ENCODE peak calls at places on chromosomes 4 and X, in six cellular contexts. U is naive thymus-derived CD4-positive, alpha-beta T cell; E is left ventricle myocardium inferior; T is aorta; Q is effector memory CD4-positive, alpha-beta T cell; C is neuronal stem cell. W is an unnamed sample. For H3K4me1, the result is how much of the 10 kb centered on the place peaks cover.

GRCh38 chr4:151573945-151574344 is 165.0 kb downstream of the FHIP1A start:
- DNase-seq in U (no peak), E (no peak), T (no peak), Q (no peak), C (no peak), W (no peak)

GRCh38 chr4:92483341-92483740 is 179.6 kb downstream of the GRID2 start:
- DNase-seq in U (no peak), E (no peak), T (no peak), Q (no peak), C (no peak), W (no peak)

GRCh38 chr4:165454426-165454825 is 75.6 kb downstream of the CPE start:
- DNase-seq in U (no peak), E (no peak), T (no peak), Q (no peak), C (no peak), W (no peak)

GRCh38 chr4:70178075-70178660 is 17.4 kb upstream of the ODAM start:
- DNase-seq in U (no peak), E (no peak), T (no peak), Q (no peak), C (no peak), W (no peak)

GRCh38 chrX:137926090-137926489 is 360.2 kb downstream of the ZIC3 start:
- DNase-seq in U (no peak), E (no peak), T (no peak), Q (no peak), C (peak), W (no peak)

GRCh38 chrX:20988118-20988517 is 386.1 kb upstream of the CNKSR2 start:
- DNase-seq in U (no peak), E (no peak), T (no peak), Q (no peak), C (no peak), W (no peak)

GRCh38 chrX:46587158-46587557 is 13.6 kb downstream of the CHST7 start:
- DNase-seq in U (no peak), E (no peak), T (no peak), Q (no peak), C (no peak), W (no peak)

GRCh38 chrX:10415704-10416001 is 204.7 kb downstream of the MID1 start:
- DNase-seq in U (no peak), E (no peak), T (no peak), Q (no peak), C (no peak), W (no peak)

GRCh38 chr4:145732416-145732815 is 52.5 kb downstream of the C4orf51 start:
- DNase-seq in U (no peak), E (no peak), T (no peak), Q (no peak), C (no peak), W (no peak)

GRCh38 chrX:47751670-47752069 is 85.0 kb upstream of the ZNF81 start:
- DNase-seq in U (peak), E (peak), T (no peak), Q (no peak), C (no peak), W (peak)

GRCh38 chrX:65677954-65678469 is 10.6 kb downstream of the MSN start:
- DNase-seq in U (no peak), E (no peak), T (peak), Q (no peak), C (no peak), W (no peak)

GRCh38 chrX:120840826-120841225 is 34.8 kb downstream of the CT47B1 start:
- DNase-seq in U (no peak), E (no peak), T (no peak), Q (no peak), C (no peak), W (no peak)

GRCh38 chr4:26958925-26959653 is 98.4 kb downstream of the STIM2 start:
- DNase-seq in U (no peak), E (no peak), T (no peak), Q (no peak), C (no peak), W (no peak)

GRCh38 chr4:2910409-2910808 is 52.8 kb downstream of the NOP14 start:
- DNase-seq in U (no peak), E (no peak), T (no peak), Q (no peak), C (no peak), W (no peak)
- H3K4me3 ChIP-seq in U (no peak), E (no peak), T (no peak), Q (no peak), C (no peak), W (no peak)

GRCh38 chrX:134162032-134162431 is 75.0 kb upstream of the CCDC160 start:
- DNase-seq in U (no peak), E (no peak), T (no peak), Q (no peak), C (no peak), W (no peak)

GRCh38 chrX:134161162-134161561 is 75.8 kb upstream of the CCDC160 start:
- DNase-seq in U (no peak), E (no peak), T (no peak), Q (no peak), C (no peak), W (no peak)

GRCh38 chrX:134163836-134164235 is 73.1 kb upstream of the CCDC160 start:
- DNase-seq in U (no peak), E (no peak), T (no peak), Q (no peak), C (no peak), W (no peak)

DNA sequence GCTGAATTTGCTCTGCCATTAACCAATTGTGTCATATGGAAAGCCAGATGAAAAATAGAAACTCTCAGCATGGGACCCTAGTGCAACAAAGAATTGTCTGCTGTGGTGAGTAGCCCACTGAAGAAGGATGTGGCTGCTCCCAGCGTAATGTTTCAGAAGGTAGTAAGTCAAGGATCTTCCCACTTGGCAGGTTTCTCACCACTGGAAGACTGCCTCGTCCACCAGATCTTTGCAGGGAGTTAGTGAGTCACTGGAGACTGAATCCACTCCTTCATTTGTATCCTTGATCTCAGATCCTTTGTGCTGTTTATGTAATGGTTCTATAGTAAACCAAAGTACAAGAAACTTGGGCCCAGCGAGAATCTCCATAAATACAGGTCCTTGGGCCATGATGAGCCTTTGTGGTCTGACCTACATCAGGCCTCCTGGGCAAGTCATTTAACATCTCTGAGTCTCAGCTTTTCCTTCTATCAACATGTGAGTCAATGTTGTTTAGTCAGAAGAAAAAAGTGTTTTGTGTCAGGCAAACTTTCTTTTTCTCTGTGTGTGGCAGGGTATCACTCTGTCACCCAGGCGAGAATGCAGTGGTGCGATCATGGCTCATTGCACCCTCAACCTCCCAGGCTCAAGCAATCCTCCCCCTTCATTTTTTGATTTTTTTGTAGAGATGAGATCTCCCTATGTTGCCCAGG is 78.0 kb upstream of the CCDC160 start:
- DNase-seq in U (no peak), E (no peak), T (no peak), Q (no peak), C (no peak), W (no peak)
- H3K4me1 ChIP-seq in U (under half), E (under half), T (under half), Q (under half), C (under half), W (under half)

GRCh38 chrX:57647020-57647419 is 33.0 kb downstream of the NLRP2B start:
- DNase-seq in U (no peak), E (no peak), T (no peak), Q (no peak), C (no peak), W (peak)
- H3K27ac ChIP-seq in U (no peak), E (no peak), T (no peak), Q (no peak), C (no peak), W (no peak)

DNA sequence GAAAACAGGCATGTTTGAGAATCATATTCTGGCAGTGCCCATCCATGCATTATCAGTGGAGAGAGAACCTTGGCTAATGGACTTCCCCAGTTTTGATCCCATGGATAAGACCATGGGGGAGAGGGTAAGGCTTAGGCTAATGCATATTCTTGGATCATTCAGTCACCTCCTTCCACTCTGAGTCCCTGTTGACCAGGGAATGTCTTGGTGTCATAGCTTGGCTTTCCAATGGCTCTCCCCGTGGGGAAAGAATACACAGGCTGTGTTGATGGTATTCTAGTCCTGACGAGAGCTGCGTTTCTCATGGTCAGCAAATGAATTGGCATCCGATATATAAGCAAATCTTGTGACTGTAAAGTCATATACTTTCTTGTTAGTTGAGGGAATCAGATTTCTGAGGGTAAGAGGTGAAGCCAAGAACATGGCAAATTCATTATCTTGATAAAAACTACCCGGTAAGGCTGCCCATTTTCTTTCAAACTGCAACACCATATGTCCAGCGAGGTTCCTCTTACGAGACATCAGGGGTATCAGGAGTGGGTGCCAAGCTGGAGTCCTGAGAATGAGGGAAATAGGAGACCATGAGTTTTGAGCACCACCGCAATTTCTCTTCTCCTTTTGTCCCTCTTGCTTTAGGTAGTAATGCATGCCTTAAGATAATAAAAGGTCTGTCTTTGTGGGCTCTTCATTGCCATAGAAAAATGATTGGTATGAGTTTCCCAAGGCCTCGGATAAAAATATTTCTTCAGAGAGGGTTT is 18.0 kb downstream of the RHOH start:
- DNase-seq in U (no peak), E (no peak), T (no peak), Q (no peak), C (no peak), W (no peak)
- H3K4me3 ChIP-seq in U (peak), E (no peak), T (no peak), Q (no peak), C (no peak), W (no peak)

DNA sequence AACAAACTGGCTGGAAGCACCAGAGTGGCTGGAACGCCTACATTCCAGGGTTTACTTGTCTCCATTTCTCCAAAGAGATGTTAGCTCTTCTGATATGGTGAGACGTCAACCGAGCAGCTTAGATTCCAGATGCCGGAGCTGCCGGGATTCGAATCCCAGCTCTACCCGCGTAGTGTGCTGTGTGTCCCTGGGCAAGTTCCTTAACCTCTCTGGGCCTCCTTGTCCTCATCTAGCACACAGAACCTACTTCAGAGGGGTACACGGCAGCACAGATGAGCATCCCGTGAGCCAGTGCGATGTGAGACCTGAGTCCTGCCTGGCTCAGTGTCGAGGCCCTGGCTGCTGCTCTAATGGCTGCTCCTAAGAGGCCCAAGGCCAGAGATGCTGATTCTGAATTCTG is 60.1 kb downstream of the ABLIM2 start:
- DNase-seq in U (no peak), E (no peak), T (no peak), Q (no peak), C (no peak), W (no peak)
- H3K4me1 ChIP-seq in U (under half), E (under half), T (under half), Q (under half), C (under half), W (under half)

GRCh38 chr4:138911903-138912713 is 103.5 kb upstream of the NOCT start:
- DNase-seq in U (no peak), E (no peak), T (no peak), Q (no peak), C (no peak), W (no peak)
- H3K27ac ChIP-seq in U (no peak), E (peak), T (no peak), Q (no peak), C (no peak), W (no peak)

W was measured in iPS DF 6.9.